ENCODE peak calls at places on chromosomes 3 and 15, in eight cellular contexts. G is Panc1, V is H1, R is prostate gland, J is GM12878, B is sigmoid colon, A is SK-N-SH, F is stomach. S is an unnamed sample.

GRCh38 chr15:77607111-77607893 is 25.4 kb downstream of the LINGO1 start:
- DNase-seq in A (no peak), J (no peak), V (no peak), R (no peak), F (no peak), B (no peak), G (no peak), S (no peak)

GRCh38 chr3:21697707-21698106 is 53.3 kb downstream of the ZNF385D start:
- DNase-seq in G (no peak), B (no peak), R (no peak), F (no peak), V (no peak), A (no peak), J (no peak), S (no peak)

GRCh38 chr15:59399465-59400102 is 26.9 kb upstream of the MYO1E start:
- DNase-seq in J (peak; percentile 77), F (no peak), G (no peak), V (no peak), B (no peak), A (no peak), R (no peak), S (no peak)

GRCh38 chr3:128623762-128624176 is 26.8 kb downstream of the RPN1 start:
- DNase-seq in B (peak; percentile 70), J (no peak), G (no peak), F (no peak), A (no peak), R (no peak), V (no peak), S (no peak)

GRCh38 chr3:80192871-80193270 is 425.1 kb upstream of the ROBO1 start:
- DNase-seq in V (no peak), G (no peak), B (no peak), A (no peak), R (no peak), F (no peak), J (no peak), S (no peak)

GRCh38 chr15:101641134-101641764 is 10.9 kb downstream of the TM2D3 start:
- DNase-seq in F (peak; percentile 81), R (peak; percentile 57), G (peak; percentile 61), V (no peak), J (peak; percentile 56), A (peak; percentile 58), B (peak; percentile 77), S (peak; percentile 71)

GRCh38 chr3:67863869-67864268 is 209.5 kb upstream of the SUCLG2 start:
- DNase-seq in R (no peak), A (peak; percentile 20), F (no peak), V (no peak), J (no peak), G (no peak), B (no peak), S (no peak)

GRCh38 chr15:95601525-95601924 is 729.0 kb upstream of the NR2F2 start:
- DNase-seq in R (no peak), V (no peak), A (no peak), G (no peak), B (no peak), F (no peak), J (no peak), S (no peak)

GRCh38 chr3:195847061-195847950 is 35.6 kb upstream of the MUC4 start:
- DNase-seq in R (no peak), A (no peak), B (no peak), J (no peak), F (peak; percentile 39), G (no peak), V (no peak), S (no peak)

GRCh38 chr3:57803647-57804081 is 47.6 kb downstream of the SLMAP start:
- DNase-seq in B (no peak), G (peak; percentile 82), J (no peak), F (no peak), R (peak; percentile 20), A (no peak), V (peak; percentile 15), S (peak; percentile 45)

GRCh38 chr15:70752142-70752754 is 11.1 kb downstream of the UACA start:
- DNase-seq in G (no peak), R (no peak), B (no peak), J (no peak), V (no peak), A (no peak), F (no peak), S (no peak)

GRCh38 chr3:52682016-52682415 is 3.7 kb downstream of the PBRM1 start:
- DNase-seq in A (peak; percentile 30), F (no peak), G (no peak), B (no peak), V (no peak), J (no peak), R (no peak), S (no peak)

GRCh38 chr3:9248232-9249191 is 934 bp downstream of the SRGAP3 start:
- DNase-seq in F (peak; percentile 32), G (no peak), R (peak; percentile 63), J (no peak), B (no peak), A (peak; percentile 26), V (no peak), S (peak; percentile 37)

GRCh38 chr15:58203537-58203936 is 65.4 kb downstream of the AQP9 start:
- DNase-seq in G (no peak), F (no peak), B (no peak), R (no peak), J (no peak), A (peak; percentile 77), V (no peak), S (no peak)

GRCh38 chr3:13647314-13648059 is 98.6 kb downstream of the FBLN2 start:
- DNase-seq in R (no peak), A (no peak), J (no peak), B (no peak), F (no peak), G (no peak), V (no peak), S (no peak)

GRCh38 chr15:83057002-83057401 is 10.1 kb downstream of the BTBD1 start:
- DNase-seq in R (no peak), J (no peak), V (no peak), G (no peak), B (no peak), A (no peak), F (no peak), S (no peak)

GRCh38 chr3:133361011-133361410 is 38.8 kb upstream of the BFSP2 start:
- DNase-seq in F (no peak), J (no peak), R (no peak), G (no peak), V (no peak), A (no peak), B (no peak), S (no peak)

GRCh38 chr3:100868894-100869293 is 124.3 kb downstream of the ABI3BP start:
- DNase-seq in A (no peak), R (no peak), G (no peak), F (no peak), J (no peak), B (no peak), V (no peak), S (no peak)

GRCh38 chr15:48250640-48251076 is 44.6 kb downstream of the SLC12A1 start:
- DNase-seq in G (peak; percentile 56), F (no peak), V (peak; percentile 5), A (peak; percentile 58), B (no peak), J (peak; percentile 17), R (peak; percentile 25), S (no peak)

GRCh38 chr15:55151621-55152020 is 45.1 kb downstream of the RSL24D1 start:
- DNase-seq in A (no peak), V (no peak), R (no peak), J (no peak), G (no peak), B (no peak), F (no peak), S (no peak)

DNA sequence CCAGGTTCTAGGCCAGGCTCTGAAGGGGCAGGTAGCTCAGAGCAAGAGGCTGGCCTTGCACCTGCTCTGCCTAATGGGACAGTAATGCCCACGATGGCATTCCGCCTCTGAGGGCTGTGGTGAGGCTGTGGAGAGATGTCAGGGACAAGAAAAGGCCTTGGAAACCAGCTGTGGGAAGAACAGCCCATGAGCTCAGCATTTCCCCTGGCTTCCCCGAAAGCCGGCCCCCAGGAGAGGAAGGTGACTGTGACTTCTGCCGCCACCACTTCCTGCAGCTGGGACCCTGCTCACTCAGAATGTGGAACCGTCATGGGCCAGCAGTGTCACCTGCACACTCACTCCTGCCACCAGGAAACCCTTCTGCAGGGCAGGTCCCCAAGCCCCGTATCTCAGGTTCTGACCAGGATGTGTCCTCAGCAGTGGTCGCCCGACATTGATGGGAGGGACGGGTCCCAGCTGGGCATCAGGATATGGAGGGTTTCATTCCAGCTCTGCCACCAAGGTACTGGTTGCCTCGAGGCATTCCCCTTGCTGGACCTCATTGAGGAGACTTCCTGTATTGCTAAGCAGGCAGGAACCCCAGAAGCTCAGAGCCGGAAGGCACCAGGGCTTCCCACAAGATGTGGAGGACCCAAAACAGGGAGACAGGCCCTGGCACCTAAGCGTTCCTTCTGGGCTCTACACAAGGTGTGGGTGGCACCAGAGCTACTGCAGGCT is 30.7 kb downstream of the SEMA7A start:
- DNase-seq in G (no peak), J (peak; percentile 82), V (no peak), B (no peak), A (no peak), F (peak; percentile 46), R (no peak), S (no peak)
- H3K27ac ChIP-seq in G (no peak overlapping the region), J (peak overlapping the region; percentile 100), V (no peak overlapping the region), B (no peak overlapping the region), A (no peak overlapping the region), F (peak overlapping the region; percentile 32), R (no peak overlapping the region), S (no peak overlapping the region)

DNA sequence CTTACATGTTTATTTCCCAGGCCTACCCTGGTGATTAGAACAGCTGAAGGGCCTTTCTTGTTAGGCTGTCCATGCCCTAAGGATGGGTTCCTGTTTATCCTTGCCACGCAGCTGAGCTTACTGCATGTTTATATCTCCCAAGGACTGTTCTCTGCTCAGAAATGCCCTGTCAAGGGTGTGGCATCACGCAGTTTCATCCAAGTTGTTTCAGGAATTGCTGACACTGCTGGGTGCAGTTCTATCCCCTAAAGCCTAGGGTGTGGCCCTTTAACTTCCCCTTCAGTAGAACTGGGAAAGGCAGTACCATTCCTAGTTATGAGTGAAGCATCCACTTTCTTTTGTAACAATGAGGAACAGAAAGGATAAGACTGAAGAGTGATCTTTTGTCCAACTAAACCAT is 5.0 kb downstream of the ELL3 start:
- DNase-seq in F (no peak), G (no peak), J (no peak), V (no peak), R (no peak), A (no peak), B (no peak), S (no peak)
- TF ChIP-seq POLR2AphosphoS5 in F (no peak), G (no peak), J (no peak), V (no peak), R (no peak), A (no peak), B (no peak), S (no peak)

DNA sequence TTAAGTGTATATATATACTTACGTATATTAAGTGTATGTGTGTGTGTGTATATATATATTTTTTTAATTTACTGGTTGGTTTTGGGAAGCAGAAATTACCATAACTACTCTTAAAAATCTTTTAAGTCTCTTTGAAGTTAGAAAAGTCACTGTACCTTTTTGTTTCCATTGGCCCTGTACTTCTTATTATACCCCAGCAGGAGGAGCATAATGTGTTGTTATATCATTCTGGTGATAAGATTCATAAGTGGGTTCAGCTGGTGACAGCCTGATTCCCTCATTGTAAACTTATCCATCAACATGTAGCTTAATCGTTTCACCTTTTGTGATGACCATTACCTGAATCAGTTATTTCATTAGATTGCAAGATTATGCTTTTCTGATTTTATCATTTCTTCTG is 30.8 kb downstream of the MLH1 start:
- DNase-seq in J (no peak), R (no peak), F (no peak), V (no peak), G (no peak), A (peak; percentile 12), B (no peak), S (no peak)
- TF ChIP-seq CTCF in J (peak; percentile 44), R (peak; percentile 69), F (no peak), V (no peak), G (no peak), A (peak; percentile 58), B (no peak), S (peak; percentile 45)

GRCh38 chr3:10263549-10264363 is 15.5 kb downstream of the TATDN2 start:
- DNase-seq in B (peak; percentile 57), R (no peak), F (no peak), V (no peak), J (no peak), G (no peak), A (peak; percentile 75), S (no peak)
- H3K27ac ChIP-seq in B (peak overlapping the region; percentile 67), R (peak overlapping the region; percentile 42), F (no peak overlapping the region), V (no peak overlapping the region), J (no peak overlapping the region), G (no peak overlapping the region), A (peak overlapping the region; percentile 6), S (peak overlapping the region; percentile 27)